ENCODE peak calls at places on chromosomes 5 and 9, in ten cellular contexts. W, Q, S, J, I, P, E, Z, A and B are unnamed samples.

GRCh38 chr9:68714416-68715180 is 9.6 kb downstream of the PIP5K1B start:
- DNase-seq in W (no peak), Q (no peak), S (no peak), J (no peak), I (no peak), P (no peak), E (no peak), Z (peak), A (no peak), B (no peak)

GRCh38 chr9:34501889-34502425 is 20.8 kb downstream of the ENHO start:
- DNase-seq in W (no peak), Q (no peak), S (peak), J (no peak), I (peak), P (peak), E (peak), Z (no peak), A (no peak), B (peak)

GRCh38 chr5:160271396-160271795 is 41.0 kb downstream of the CCNJL start:
- DNase-seq in W (peak), Q (no peak), S (peak), J (peak), I (no peak), P (no peak), E (no peak), Z (no peak), A (no peak), B (peak)

GRCh38 chr5:11573140-11573800 is 331.0 kb downstream of the CTNND2 start:
- DNase-seq in W (no peak), Q (no peak), S (no peak), J (no peak), I (no peak), P (no peak), E (no peak), Z (no peak), A (no peak), B (no peak)

GRCh38 chr5:53884411-53884810 is 324.0 kb downstream of the NDUFS4 start:
- DNase-seq in W (no peak), Q (no peak), S (no peak), J (peak), I (no peak), P (no peak), E (no peak), Z (no peak), A (no peak), B (no peak)

GRCh38 chr9:127923771-127924170 is 6.8 kb downstream of the PIP5KL1 start:
- DNase-seq in W (no peak), Q (no peak), S (no peak), J (no peak), I (no peak), P (no peak), E (no peak), Z (no peak), A (peak), B (peak)

GRCh38 chr9:106623558-106623957 is 239.4 kb upstream of the ZNF462 start:
- DNase-seq in W (no peak), Q (no peak), S (no peak), J (no peak), I (no peak), P (no peak), E (no peak), Z (no peak), A (no peak), B (no peak)

GRCh38 chr5:78504726-78505431 is 143.7 kb downstream of the LHFPL2 start:
- DNase-seq in W (peak), Q (no peak), S (peak), J (no peak), I (peak), P (no peak), E (peak), Z (no peak), A (peak), B (peak)

GRCh38 chr5:52657231-52657645 is 130.5 kb upstream of the ITGA1 start:
- DNase-seq in W (no peak), Q (peak), S (peak), J (no peak), I (no peak), P (peak), E (no peak), Z (peak), A (peak), B (peak)

DNA sequence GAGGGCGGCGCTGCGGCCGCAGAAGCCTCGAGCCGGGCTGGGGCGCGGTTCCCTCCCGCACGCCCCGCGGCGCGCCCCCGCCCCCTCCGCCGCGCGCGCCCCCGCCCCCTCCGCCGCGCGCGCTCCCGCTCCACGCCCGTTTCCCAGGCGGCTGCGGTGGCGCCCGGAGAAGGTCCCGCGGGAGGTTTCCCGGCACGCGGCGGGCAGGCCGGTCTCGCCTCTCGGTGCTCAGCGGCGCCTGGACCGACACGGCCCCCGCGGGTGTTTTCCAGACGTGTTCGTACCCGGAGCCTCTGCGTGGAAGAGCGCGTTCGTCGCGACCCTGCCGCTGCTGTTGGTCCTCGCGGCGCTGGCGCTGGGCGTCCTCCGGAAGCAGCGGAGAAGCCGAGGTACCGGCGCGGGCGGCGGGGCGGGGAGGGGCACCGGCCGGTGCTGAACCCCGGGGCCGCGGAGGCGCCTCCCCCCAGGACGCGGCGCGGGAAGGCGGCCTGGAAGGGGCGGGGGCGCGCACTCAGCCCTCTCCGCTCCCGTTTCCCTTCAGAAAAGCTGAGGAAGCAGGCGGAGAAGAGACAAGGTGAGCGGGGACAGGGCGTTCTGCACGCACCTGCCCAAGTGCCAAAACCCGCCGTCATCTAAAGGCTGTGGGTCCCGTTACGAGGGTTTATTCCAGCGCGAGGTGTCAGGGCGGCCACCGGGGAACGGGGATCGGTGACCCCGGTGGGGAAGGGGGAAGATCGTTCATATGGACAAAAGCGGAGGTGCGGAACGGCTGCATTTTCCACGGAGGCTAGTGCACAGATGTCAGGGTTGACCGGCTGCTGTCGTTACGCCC is 13.1 kb downstream of the BTNL9 start:
- DNase-seq in W (no peak), Q (no peak), S (peak), J (no peak), I (no peak), P (no peak), E (peak), Z (no peak), A (no peak), B (peak)
- H3K4me3 ChIP-seq in W (peak), Q (no peak), S (peak), J (no peak), I (peak), P (peak), E (no peak), Z (peak), A (peak), B (peak)

DNA sequence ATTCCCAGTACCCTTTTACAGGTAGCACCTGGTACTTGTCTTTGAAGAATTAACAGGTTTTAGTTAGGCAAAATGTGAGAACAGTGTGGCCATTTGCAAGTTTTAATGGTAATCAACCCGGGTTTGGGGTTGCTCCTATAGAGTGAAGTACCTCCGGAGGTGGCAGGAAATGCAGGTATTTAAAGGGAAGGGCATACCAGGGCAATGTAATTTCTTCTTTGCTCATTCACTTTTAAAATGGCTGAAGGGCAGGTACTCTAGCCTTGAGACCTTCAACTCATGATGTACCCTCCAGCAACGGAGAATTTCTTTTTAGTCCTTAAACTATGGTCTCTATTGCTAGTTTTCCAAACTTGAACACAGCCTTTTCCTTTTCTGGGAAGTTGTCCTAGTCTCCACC is 1.3 kb upstream of the HSPA4 start:
- DNase-seq in W (no peak), Q (no peak), S (no peak), J (no peak), I (no peak), P (no peak), E (no peak), Z (no peak), A (no peak), B (peak)
- H3K4me3 ChIP-seq in W (peak), Q (peak), S (peak), J (peak), I (peak), P (peak), E (no peak), Z (peak), A (peak), B (peak)

GRCh38 chr9:88532320-88532719 is 2.7 kb upstream of the NXNL2 start:
- DNase-seq in W (peak), Q (no peak), S (peak), J (no peak), I (no peak), P (no peak), E (no peak), Z (no peak), A (no peak), B (peak)
- H3K4me3 ChIP-seq in W (peak), Q (no peak), S (no peak), J (no peak), I (no peak), P (no peak), E (no peak), Z (no peak), A (no peak), B (no peak)

GRCh38 chr9:112891521-112891920 is 845 bp upstream of the SLC46A2 start:
- DNase-seq in W (no peak), Q (no peak), S (no peak), J (no peak), I (peak), P (no peak), E (no peak), Z (no peak), A (no peak), B (no peak)

GRCh38 chr9:112894031-112894430 is 3.4 kb upstream of the SLC46A2 start:
- DNase-seq in W (no peak), Q (no peak), S (no peak), J (no peak), I (no peak), P (no peak), E (no peak), Z (no peak), A (no peak), B (peak)

GRCh38 chr9:112886351-112886750 is 4.3 kb downstream of the SLC46A2 start:
- DNase-seq in W (no peak), Q (no peak), S (no peak), J (no peak), I (no peak), P (no peak), E (no peak), Z (no peak), A (no peak), B (no peak)

GRCh38 chr9:112887377-112887776 is 3.3 kb downstream of the SLC46A2 start:
- DNase-seq in W (no peak), Q (no peak), S (no peak), J (no peak), I (peak), P (peak), E (no peak), Z (no peak), A (no peak), B (no peak)

DNA sequence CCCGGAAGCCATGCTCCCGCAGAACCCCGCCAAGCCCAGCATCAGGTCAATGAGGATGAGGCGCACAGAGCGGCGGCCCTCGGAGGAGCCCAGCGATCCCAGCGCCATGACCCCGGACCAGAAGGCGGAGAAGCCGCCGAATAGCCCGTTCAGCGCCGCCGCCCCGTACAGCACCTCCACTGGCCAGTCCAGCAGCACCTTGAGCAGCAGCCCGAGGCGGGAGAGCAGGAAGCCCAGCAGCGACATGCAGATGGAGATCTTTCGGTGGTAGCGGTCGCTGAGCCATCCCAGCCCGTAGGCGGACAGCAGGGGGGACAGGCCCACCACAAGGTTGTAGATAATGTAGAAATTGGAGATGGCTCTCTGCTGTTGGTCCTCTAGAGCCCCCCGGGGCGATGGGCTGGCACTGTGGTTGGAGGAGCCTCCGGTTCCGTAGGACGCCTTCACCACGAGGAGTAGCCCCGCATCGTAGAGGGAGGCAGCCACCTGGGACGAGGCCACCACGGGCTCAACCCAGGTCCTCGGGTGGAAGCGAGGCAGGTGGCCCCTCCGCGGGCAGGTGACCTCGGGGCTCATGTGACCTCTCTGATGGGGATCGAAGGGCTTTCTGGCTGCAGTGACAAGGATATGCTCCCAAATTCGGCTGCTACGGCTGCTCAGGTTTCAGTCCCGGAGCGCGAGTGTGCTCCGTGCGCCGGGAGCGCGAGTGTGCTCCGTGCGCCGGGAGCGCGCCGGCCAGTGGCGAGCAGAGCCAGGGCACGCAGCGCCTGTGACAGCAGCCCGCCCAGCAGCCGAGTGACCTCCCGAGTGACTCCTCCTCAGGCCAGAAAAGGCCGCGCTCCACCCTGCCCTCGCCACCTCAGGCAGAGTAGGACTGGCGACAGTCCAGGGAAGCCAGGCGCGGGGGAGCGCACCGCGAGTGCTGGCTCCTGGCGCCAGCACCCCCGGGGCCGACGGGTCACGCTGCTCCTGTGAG is at the start of gene SLC46A2:
- DNase-seq in W (peak), Q (no peak), S (peak), J (no peak), I (peak), P (no peak), E (no peak), Z (no peak), A (no peak), B (peak)
- H3K4me3 ChIP-seq in W (peak), Q (no peak), S (peak), J (no peak), I (peak), P (peak), E (no peak), Z (peak), A (no peak), B (peak)

GRCh38 chr9:37410969-37411785 is 11.3 kb upstream of the GRHPR start:
- DNase-seq in W (no peak), Q (no peak), S (no peak), J (no peak), I (no peak), P (peak), E (no peak), Z (peak), A (no peak), B (no peak)

GRCh38 chr9:37413311-37413710 is 9.2 kb upstream of the GRHPR start:
- DNase-seq in W (no peak), Q (no peak), S (no peak), J (no peak), I (no peak), P (no peak), E (no peak), Z (no peak), A (no peak), B (peak)

GRCh38 chr9:37410354-37410861 is 12.1 kb upstream of the GRHPR start:
- DNase-seq in W (no peak), Q (no peak), S (no peak), J (no peak), I (no peak), P (no peak), E (no peak), Z (no peak), A (no peak), B (no peak)

GRCh38 chr9:37414503-37414943 is 8.0 kb upstream of the GRHPR start:
- DNase-seq in W (no peak), Q (no peak), S (no peak), J (no peak), I (no peak), P (no peak), E (no peak), Z (no peak), A (no peak), B (no peak)

DNA sequence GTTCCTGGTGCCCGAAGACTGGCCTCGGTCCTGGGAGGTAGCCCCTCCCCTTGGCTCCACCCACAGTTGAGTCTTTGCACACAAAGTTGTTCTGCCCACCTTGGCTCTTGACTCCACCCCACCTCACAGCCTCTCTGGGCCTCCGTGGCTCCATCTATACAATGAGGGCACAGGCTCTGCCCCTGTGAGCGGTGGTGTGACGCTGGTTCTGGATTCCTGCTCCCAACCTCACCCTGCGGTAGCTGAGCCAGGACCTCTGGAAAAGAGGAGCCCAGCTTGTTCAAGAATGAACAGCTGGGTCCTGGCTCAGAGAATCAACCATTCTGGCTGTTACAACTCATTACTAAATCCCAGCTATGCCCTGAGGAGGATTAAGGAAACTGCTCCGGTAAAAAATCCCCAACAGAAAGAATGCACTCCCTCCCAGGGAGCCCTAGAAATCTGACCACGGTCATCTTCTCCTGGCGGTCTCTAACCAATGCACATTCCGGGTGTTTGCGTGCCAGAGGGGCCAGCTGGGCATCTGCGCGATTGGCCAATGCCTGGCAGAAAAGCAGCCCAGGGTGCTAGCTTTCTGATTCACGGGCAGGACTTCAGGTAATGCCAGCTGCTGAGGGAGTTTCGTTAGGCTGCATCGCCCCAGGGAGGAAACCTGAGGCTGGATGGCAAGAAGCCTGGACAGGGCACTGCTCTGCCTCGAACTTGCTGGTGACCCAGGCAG is 9.9 kb upstream of the GRHPR start:
- DNase-seq in W (no peak), Q (no peak), S (no peak), J (no peak), I (no peak), P (no peak), E (no peak), Z (no peak), A (no peak), B (peak)
- H3K4me3 ChIP-seq in W (no peak), Q (no peak), S (no peak), J (no peak), I (no peak), P (no peak), E (no peak), Z (no peak), A (no peak), B (no peak)

GRCh38 chr9:73152445-73152844 is 780 bp downstream of the ANXA1 start:
- DNase-seq in W (no peak), Q (no peak), S (peak), J (no peak), I (no peak), P (no peak), E (no peak), Z (no peak), A (no peak), B (peak)
- H3K4me3 ChIP-seq in W (peak), Q (peak), S (no peak), J (peak), I (peak), P (no peak), E (no peak), Z (no peak), A (peak), B (peak)

DNA sequence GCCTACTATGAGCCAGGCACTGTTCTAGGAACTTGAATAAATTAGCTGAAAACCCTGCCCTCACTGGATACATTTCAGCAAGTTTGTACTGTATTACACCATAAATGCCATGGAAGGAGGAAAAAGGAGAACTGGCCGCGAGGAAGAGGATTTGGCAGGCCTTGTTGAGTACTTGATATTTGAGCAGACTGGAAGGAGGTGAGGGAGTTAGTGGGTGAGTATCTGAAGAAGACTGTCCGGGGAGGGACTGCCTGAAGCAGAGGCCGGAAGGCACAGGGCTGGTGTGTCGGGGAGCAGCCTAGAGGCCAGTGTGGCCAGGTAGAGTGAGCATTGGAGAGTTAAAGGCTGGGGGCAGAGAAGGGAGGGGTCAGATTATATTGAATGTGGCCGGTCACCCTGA is 4.5 kb downstream of the SNX30 start:
- DNase-seq in W (no peak), Q (no peak), S (no peak), J (no peak), I (no peak), P (no peak), E (no peak), Z (no peak), A (no peak), B (peak)
- H3K4me3 ChIP-seq in W (no peak), Q (no peak), S (no peak), J (no peak), I (no peak), P (no peak), E (no peak), Z (no peak), A (peak), B (no peak)